ENCODE peak calls at places on chromosomes 12 and 14, in eight cellular contexts. Q is adrenal gland, D is SK-N-SH, G is BE2C, Y is fibroblast of villous mesenchyme, M is MM.1S, T is AG04449, W is kidney. R is an unnamed sample.

GRCh38 chr14:101604935-101605767 is 43.9 kb downstream of the DIO3 start:
- DNase-seq in M (no peak), W (no peak), Q (peak), G (no peak), T (no peak), D (no peak), Y (no peak), R (no peak)

GRCh38 chr12:82608706-82609105 is 78.0 kb upstream of the TMTC2 start:
- DNase-seq in Y (peak), T (no peak), W (no peak), Q (no peak), M (no peak), D (no peak), G (no peak), R (no peak)

GRCh38 chr12:104181313-104181712 is 34.3 kb upstream of the TXNRD1 start:
- DNase-seq in T (no peak), G (no peak), W (no peak), Y (peak), M (no peak), D (no peak), Q (no peak), R (no peak)

GRCh38 chr14:23173039-23173438 is 10.4 kb downstream of the SLC7A8 start:
- DNase-seq in D (no peak), Q (no peak), Y (no peak), W (no peak), T (no peak), M (no peak), G (no peak), R (no peak)

GRCh38 chr14:30949651-30950050 is 75.3 kb downstream of the COCH start:
- DNase-seq in Y (no peak), W (no peak), Q (no peak), D (no peak), T (no peak), M (no peak), G (no peak), R (no peak)

GRCh38 chr12:94873368-94874085 is 130.0 kb downstream of the NDUFA12 start:
- DNase-seq in G (peak), D (peak), Q (peak), T (no peak), M (peak), W (peak), Y (peak), R (no peak)

GRCh38 chr14:105602243-105602750 is 75.9 kb downstream of the TMEM121 start:
- DNase-seq in D (no peak), Y (no peak), Q (no peak), G (no peak), W (no peak), T (no peak), M (no peak), R (no peak)

GRCh38 chr12:57370696-57371095 is 60.1 kb downstream of the R3HDM2 start:
- DNase-seq in D (no peak), Q (no peak), G (no peak), Y (peak), W (no peak), T (peak), M (no peak), R (no peak)

GRCh38 chr14:87043667-87044200 is 949.2 kb downstream of the GALC start:
- DNase-seq in Q (no peak), M (no peak), Y (no peak), D (no peak), G (no peak), T (no peak), W (no peak), R (no peak)

GRCh38 chr12:58364389-58365086 is 423.2 kb downstream of the ATP23 start:
- DNase-seq in Q (no peak), M (no peak), G (no peak), D (no peak), W (no peak), T (peak), Y (peak), R (no peak)

GRCh38 chr14:65261946-65262345 is 150.6 kb upstream of the FUT8 start:
- DNase-seq in Q (no peak), G (no peak), W (no peak), T (no peak), D (no peak), Y (no peak), M (no peak), R (no peak)

GRCh38 chr14:45698462-45699134 is 445.6 kb upstream of the MIS18BP1 start:
- DNase-seq in D (no peak), M (no peak), G (peak), Y (no peak), Q (no peak), W (no peak), T (no peak), R (no peak)

GRCh38 chr12:108724054-108724889 is 7.0 kb downstream of the CORO1C start:
- DNase-seq in G (peak), M (no peak), Y (peak), T (no peak), W (no peak), Q (no peak), D (no peak), R (no peak)

GRCh38 chr14:55579724-55580400 is at the start of gene KTN1:
- DNase-seq in M (peak), G (peak), Q (peak), Y (peak), W (peak), D (peak), T (no peak), R (no peak)

GRCh38 chr12:74111688-74112360 is 425.8 kb upstream of the ATXN7L3B start:
- DNase-seq in T (no peak), D (peak), M (no peak), G (no peak), Y (peak), W (no peak), Q (no peak), R (no peak)

GRCh38 chr12:66695130-66695529 is 16.3 kb upstream of the GRIP1 start:
- DNase-seq in G (no peak), W (no peak), T (no peak), D (no peak), Y (no peak), Q (no peak), M (peak), R (no peak)

GRCh38 chr14:94392510-94392935 is 4.1 kb upstream of the SERPINA1 start:
- DNase-seq in Y (peak), Q (peak), M (no peak), W (no peak), D (no peak), G (no peak), T (peak), R (peak)

GRCh38 chr12:23185346-23185745 is 560.4 kb downstream of the ETNK1 start:
- DNase-seq in W (no peak), M (no peak), T (no peak), Q (no peak), D (no peak), G (no peak), Y (no peak), R (no peak)

GRCh38 chr12:24507827-24508226 is 441.1 kb downstream of the BCAT1 start:
- DNase-seq in Q (no peak), Y (no peak), M (no peak), G (no peak), W (no peak), T (no peak), D (no peak), R (no peak)

GRCh38 chr14:104996483-104996882 is 10.9 kb downstream of the CLBA1 start:
- DNase-seq in G (no peak), M (no peak), T (no peak), D (no peak), Q (no peak), Y (no peak), W (peak), R (no peak)

GRCh38 chr12:78146365-78146772 is 315.7 kb downstream of the NAV3 start:
- DNase-seq in W (no peak), T (no peak), M (peak), D (peak), Q (no peak), Y (peak), G (no peak), R (no peak)

GRCh38 chr12:43009866-43010265 is 420.3 kb upstream of the PRICKLE1 start:
- DNase-seq in M (no peak), Q (no peak), G (no peak), Y (peak), D (no peak), T (no peak), W (no peak), R (no peak)

GRCh38 chr12:39157696-39158342 is 252.4 kb upstream of the CPNE8 start:
- DNase-seq in T (no peak), M (no peak), G (no peak), W (no peak), D (no peak), Q (peak), Y (no peak), R (no peak)

GRCh38 chr12:90959538-90960139 is 4.7 kb upstream of the CCER1 start:
- DNase-seq in M (peak), Q (peak), D (peak), T (no peak), W (no peak), Y (peak), G (peak), R (no peak)

GRCh38 chr14:21103710-21104447 is 3.0 kb downstream of the TMEM253 start:
- DNase-seq in W (peak), G (peak), D (peak), M (peak), T (peak), Y (peak), Q (peak), R (peak)

GRCh38 chr12:27083861-27084271 is 1.5 kb upstream of the C12orf71 start:
- DNase-seq in D (no peak), W (no peak), M (no peak), G (no peak), Y (peak), Q (no peak), T (no peak), R (no peak)
- TF ChIP-seq CTCF in D (no peak), W (no peak), M (no peak), G (no peak), Y (no peak), Q (no peak), T (no peak), R (no peak)

DNA sequence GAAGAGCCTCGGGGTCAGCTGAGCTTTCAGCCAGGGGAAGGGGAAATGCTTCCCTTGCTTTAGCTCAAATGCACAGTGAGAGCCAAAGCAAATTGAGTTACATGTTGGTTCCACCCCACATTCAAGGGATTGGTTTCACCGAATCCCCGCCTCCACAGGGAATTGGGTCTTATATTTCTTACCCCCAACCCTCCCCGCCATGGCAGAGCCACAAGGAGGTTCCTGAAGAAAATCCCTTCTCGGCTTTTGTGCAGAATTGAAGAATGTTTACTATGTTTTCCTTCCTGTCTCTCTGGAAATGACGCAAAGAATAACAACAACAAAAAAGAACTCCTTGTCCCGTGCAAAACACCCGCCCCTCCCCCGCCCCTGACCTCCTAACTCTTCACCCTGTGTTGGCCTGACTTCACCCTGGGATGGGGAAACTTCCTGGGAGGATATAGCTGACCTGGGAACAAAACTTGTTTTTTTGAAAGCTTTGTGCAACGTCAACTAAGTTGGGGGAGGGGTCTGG is 21.9 kb upstream of the CIPC start:
- DNase-seq in Q (peak), M (no peak), Y (peak), W (peak), T (no peak), G (no peak), D (no peak), R (no peak)
- H3K4me3 ChIP-seq in Q (no peak), M (no peak), Y (peak), W (peak), T (no peak), G (no peak), D (no peak), R (no peak)

DNA sequence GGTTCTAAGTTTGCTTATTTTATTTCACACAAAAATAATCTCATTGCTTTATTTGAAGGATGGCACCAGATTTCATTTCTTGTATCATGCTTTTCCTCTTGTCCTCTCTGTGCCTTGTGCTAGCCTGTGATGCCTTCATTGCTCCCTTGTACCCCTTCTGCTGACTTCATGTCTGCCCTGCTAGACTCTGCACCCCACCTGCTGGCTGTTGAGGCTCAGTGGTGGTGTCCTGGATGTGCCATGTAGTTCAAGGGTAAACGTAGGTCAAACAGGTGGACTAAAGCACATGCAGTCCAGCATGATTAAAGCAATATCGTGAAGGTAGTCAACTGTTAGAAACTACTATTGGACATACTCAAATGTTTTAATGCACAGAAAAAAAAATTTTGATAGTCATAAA is 21.6 kb downstream of the MRPS35 start:
- DNase-seq in Y (no peak), T (no peak), M (peak), D (no peak), W (no peak), G (peak), Q (no peak), R (no peak)
- TF ChIP-seq CTCF in Y (peak), T (peak), M (peak), D (peak), W (peak), G (peak), Q (no peak), R (peak)

GRCh38 chr14:100160534-100160916 is 1.1 kb upstream of the DEGS2 start:
- DNase-seq in T (no peak), D (no peak), Q (no peak), M (no peak), W (no peak), Y (no peak), G (no peak), R (no peak)
- H3K4me3 ChIP-seq in T (no peak), D (no peak), Q (no peak), M (no peak), W (no peak), Y (no peak), G (no peak), R (no peak)

GRCh38 chr12:100877776-100878175 is 83.2 kb downstream of the ANO4 start:
- DNase-seq in G (no peak), M (no peak), D (no peak), T (no peak), Y (no peak), Q (no peak), W (no peak), R (no peak)
- TF ChIP-seq CTCF in G (peak), M (peak), D (peak), T (no peak), Y (peak), Q (no peak), W (no peak), R (peak)

GRCh38 chr12:6957741-6958608 is 6.8 kb downstream of the PTPN6 start:
- DNase-seq in T (no peak), M (no peak), D (no peak), G (no peak), W (peak), Q (no peak), Y (no peak), R (no peak)

GRCh38 chr12:6958609-6959375 is 7.6 kb downstream of the PTPN6 start:
- DNase-seq in G (no peak), M (peak), T (no peak), Y (no peak), Q (no peak), W (peak), D (peak), R (peak)

GRCh38 chr12:6960291-6961277 is 9.4 kb downstream of the PTPN6 start:
- DNase-seq in Q (peak), D (peak), M (peak), T (no peak), G (no peak), Y (peak), W (no peak), R (no peak)

GRCh38 chr12:6961278-6961694 is 9.2 kb downstream of the PHB2 start:
- DNase-seq in Q (peak), Y (peak), M (peak), T (no peak), D (peak), G (peak), W (peak), R (no peak)

DNA sequence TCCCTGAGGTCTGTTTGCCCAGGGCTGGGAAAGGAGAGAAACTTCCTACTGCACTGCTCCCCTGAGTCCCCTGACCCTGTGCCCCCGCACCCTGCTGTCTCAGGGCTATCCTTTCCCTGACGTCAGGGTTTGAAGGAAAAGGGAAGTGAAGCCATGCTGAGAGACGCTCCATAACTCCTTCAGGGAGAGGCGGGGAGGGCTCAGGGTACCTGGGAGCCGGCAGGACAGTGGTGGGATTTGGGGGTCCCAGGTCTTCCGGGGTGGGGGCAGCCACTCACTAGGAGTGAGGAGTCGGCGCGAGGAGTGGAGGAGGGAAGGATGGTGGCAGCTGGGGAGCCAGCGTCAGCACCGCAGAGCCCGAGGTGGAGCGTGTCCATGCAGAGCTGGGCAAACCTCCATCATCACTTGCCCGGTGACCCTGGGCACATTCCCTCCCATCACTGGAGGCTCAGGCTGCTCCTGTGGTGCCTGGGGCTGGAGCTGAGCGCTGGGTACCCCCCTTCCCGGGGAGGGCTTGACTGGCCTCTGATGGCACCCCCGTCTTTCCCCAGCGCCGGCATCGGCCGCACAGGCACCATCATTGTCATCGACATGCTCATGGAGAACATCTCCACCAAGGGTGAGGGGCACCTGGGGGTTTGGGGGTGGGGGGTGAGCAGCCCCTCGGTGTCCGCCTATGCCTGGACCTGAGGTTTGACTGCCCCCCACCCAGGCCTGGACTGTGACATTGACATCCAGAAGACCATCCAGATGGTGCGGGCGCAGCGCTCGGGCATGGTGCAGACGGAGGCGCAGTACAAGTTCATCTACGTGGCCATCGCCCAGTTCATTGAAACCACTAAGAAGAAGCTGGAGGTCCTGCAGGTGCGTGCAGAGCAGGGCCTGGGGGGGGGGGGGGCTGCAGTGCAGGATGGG is 8.5 kb downstream of the PTPN6 start:
- DNase-seq in T (no peak), Y (no peak), M (no peak), D (no peak), Q (peak), G (peak), W (no peak), R (no peak)
- H3K4me3 ChIP-seq in T (no peak), Y (no peak), M (peak), D (no peak), Q (no peak), G (no peak), W (no peak), R (peak)

DNA sequence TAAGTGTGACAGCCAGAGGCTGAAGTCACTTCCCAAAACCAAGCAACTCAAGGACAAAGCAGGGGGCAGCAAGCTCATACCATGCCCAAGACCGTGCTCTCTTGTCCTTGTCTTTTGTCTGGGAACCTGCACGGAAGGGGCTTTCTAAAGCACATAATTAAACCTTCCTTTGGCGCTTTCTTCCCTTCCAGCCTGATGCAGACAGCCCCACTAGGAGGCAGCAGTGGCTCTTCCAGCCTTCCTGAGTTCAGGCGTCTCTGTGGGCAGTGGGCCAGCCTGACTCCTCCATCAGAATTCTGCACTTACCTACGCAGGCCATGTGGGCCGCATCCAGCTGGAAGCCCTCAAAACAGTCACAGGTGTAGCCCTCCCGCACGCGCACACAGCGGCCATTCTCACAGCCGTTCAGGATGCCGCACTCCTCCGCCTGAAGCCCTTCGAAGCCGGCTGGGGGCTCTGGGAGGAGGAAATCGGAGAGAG is 7.6 kb downstream of the ISCA2 start:
- DNase-seq in G (peak), W (no peak), Q (peak), M (no peak), Y (peak), D (peak), T (no peak), R (no peak)
- TF ChIP-seq CTCF in G (peak), W (peak), Q (peak), M (peak), Y (peak), D (peak), T (peak), R (peak)

R was measured in GM12864.